ENCODE peak calls at places on chromosomes 16 and 17, in six cellular contexts. R is neuronal stem cell, O is PC-9, J is upper lobe of right lung, L is psoas muscle, Z is Peyer's patch. C is an unnamed sample.

GRCh38 chr16:84368327-84368996 is at the start of gene ATP2C2:
- DNase-seq in R (no peak), O (peak; percentile 79), J (peak; percentile 92), L (no peak), Z (peak; percentile 83), C (no peak)

GRCh38 chr16:75236736-75237397 is 14.6 kb downstream of the BCAR1 start:
- DNase-seq in R (no peak), O (no peak), J (peak; percentile 66), L (peak; percentile 53), Z (no peak), C (no peak)

GRCh38 chr17:44901323-44901965 is 2.2 kb upstream of the EFTUD2 start:
- DNase-seq in R (no peak), O (peak; percentile 44), J (no peak), L (no peak), Z (peak; percentile 22), C (no peak)

GRCh38 chr17:82536220-82537201 is 17.0 kb downstream of the FOXK2 start:
- DNase-seq in R (no peak), O (no peak), J (no peak), L (no peak), Z (no peak), C (no peak)

GRCh38 chr16:86302710-86303109 is 207.6 kb upstream of the FOXF1 start:
- DNase-seq in R (no peak), O (no peak), J (no peak), L (no peak), Z (no peak), C (no peak)

GRCh38 chr17:46782250-46782953 is 36.1 kb downstream of the WNT3 start:
- DNase-seq in R (no peak), O (peak; percentile 57), J (peak; percentile 79), L (no peak), Z (peak; percentile 77), C (no peak)

GRCh38 chr16:29745126-29745852 is 501 bp downstream of the C16orf54 start:
- DNase-seq in R (no peak), O (no peak), J (peak; percentile 68), L (no peak), Z (peak; percentile 67), C (peak; percentile 34)

GRCh38 chr16:82074019-82074558 is 39.0 kb downstream of the HSD17B2 start:
- DNase-seq in R (no peak), O (no peak), J (no peak), L (no peak), Z (no peak), C (no peak)

GRCh38 chr17:56594528-56595418 is 1.3 kb downstream of the NOG start:
- DNase-seq in R (peak; percentile 48), O (peak; percentile 44), J (peak; percentile 65), L (no peak), Z (peak; percentile 46), C (no peak)

GRCh38 chr17:46822388-46822921 is 4.0 kb upstream of the WNT3 start:
- DNase-seq in R (no peak), O (no peak), J (peak; percentile 74), L (peak; percentile 38), Z (peak; percentile 64), C (no peak)

GRCh38 chr16:15701975-15702970 is 52.2 kb downstream of the NDE1 start:
- DNase-seq in R (no peak), O (no peak), J (no peak), L (no peak), Z (no peak), C (no peak)

GRCh38 chr16:78506372-78507193 is 407.1 kb downstream of the WWOX start:
- DNase-seq in R (no peak), O (no peak), J (no peak), L (no peak), Z (no peak), C (no peak)

GRCh38 chr16:88804173-88804551 is 573 bp downstream of the CDT1 start:
- DNase-seq in R (no peak), O (no peak), J (no peak), L (peak; percentile 59), Z (no peak), C (no peak)
- H3K27ac ChIP-seq in R (no peak overlapping the region), O (no peak overlapping the region), J (no peak overlapping the region), L (no peak overlapping the region), Z (no peak overlapping the region), C (peak overlapping the region; percentile 57)

GRCh38 chr17:59725691-59726090 is 18.2 kb downstream of the VMP1 start:
- DNase-seq in R (no peak), O (no peak), J (no peak), L (no peak), Z (no peak), C (no peak)

GRCh38 chr17:59719526-59719925 is 12.1 kb downstream of the VMP1 start:
- DNase-seq in R (no peak), O (no peak), J (no peak), L (no peak), Z (no peak), C (no peak)

GRCh38 chr17:59723607-59724006 is 16.2 kb downstream of the VMP1 start:
- DNase-seq in R (no peak), O (no peak), J (no peak), L (no peak), Z (no peak), C (no peak)

GRCh38 chr17:59722623-59723022 is 15.2 kb downstream of the VMP1 start:
- DNase-seq in R (no peak), O (no peak), J (no peak), L (no peak), Z (no peak), C (no peak)

DNA sequence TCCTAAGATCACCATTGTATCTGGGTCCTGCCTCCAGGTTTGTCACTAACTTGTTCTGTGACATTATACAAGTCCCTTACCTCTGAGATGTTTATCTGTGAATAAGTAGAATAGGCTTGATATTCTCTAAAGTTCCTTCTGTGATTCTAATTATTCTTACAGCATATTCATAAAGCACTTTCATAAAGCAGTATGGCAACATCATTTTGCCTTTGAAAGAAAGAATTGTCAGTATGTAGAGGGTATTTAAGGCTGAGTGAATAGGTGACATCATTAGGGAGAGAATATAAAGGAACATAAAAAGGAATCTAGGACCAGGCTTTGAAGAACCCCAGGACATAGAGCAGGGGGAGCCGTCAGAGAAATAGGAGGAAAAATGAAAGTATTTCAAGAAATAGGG is 15.6 kb downstream of the VMP1 start:
- DNase-seq in R (no peak), O (no peak), J (no peak), L (no peak), Z (no peak), C (no peak)
- H3K4me1 ChIP-seq in R (no peaks in the 10 kb centered on the region), O (peaks cover 10% of the 10 kb centered on the region), J (peaks cover 15% of the 10 kb centered on the region), L (peaks cover 28% of the 10 kb centered on the region), Z (peaks cover 26% of the 10 kb centered on the region), C (no peaks in the 10 kb centered on the region)

DNA sequence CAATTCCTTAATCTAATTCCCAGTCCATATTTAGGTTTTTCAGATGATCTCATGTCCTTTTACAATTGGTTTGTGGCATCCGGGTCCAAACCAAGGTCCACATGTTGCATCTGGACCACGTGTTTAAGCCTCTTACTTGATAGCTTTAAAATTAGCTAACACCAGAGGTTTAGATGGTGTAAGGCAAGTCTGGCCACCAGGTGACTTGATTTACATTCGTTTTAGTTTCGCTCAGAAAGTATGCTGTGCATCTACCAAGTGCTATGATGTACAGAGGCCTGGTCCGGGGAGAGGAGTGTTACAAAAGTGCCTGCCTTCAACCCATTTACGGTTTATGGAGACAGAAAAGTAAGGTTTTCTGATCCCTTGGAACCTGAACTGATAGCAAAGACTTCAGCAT is 878 bp upstream of the DNAJA2 start:
- DNase-seq in R (no peak), O (no peak), J (no peak), L (no peak), Z (no peak), C (peak; percentile 46)
- H3K4me3 ChIP-seq in R (peak overlapping the region; percentile 96), O (peak overlapping the region; percentile 91), J (peak overlapping the region; percentile 76), L (peak overlapping the region; percentile 82), Z (peak overlapping the region; percentile 79), C (peak overlapping the region; percentile 45)

DNA sequence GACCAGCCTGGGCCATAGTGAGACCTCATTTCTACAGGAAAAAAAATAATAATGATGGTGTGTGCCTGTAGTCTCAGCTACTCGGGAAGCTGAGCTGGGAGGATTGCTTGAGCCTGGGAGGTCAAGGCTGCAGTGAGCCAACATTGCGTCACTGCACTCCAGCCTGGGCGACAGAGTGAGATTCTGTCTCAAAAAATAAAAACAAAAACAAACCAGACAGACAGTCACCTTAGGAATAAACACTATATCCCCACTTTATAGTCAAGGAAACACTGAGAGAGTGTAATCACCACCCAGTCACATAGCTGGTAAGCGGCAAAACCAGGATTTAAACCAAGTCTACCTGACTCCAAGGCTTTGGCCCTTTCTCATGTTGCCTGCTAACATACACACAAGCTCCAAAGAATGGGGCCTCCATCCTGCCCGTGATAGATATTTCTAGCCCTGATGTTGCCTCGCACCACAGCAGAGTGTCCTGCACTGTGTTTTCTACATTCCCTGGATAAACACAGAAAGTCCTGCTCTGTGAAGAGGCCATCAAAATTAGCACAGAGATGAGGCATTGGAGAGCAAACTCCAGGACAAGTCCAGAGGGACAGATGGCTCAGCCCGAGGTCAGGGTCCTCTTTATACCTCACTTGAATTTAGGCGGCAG is 66.1 kb upstream of the SMURF2 start:
- DNase-seq in R (no peak), O (no peak), J (no peak), L (peak; percentile 57), Z (no peak), C (no peak)
- H3K27ac ChIP-seq in R (no peak overlapping the region), O (no peak overlapping the region), J (no peak overlapping the region), L (no peak overlapping the region), Z (peak overlapping the region; percentile 39), C (no peak overlapping the region)

DNA sequence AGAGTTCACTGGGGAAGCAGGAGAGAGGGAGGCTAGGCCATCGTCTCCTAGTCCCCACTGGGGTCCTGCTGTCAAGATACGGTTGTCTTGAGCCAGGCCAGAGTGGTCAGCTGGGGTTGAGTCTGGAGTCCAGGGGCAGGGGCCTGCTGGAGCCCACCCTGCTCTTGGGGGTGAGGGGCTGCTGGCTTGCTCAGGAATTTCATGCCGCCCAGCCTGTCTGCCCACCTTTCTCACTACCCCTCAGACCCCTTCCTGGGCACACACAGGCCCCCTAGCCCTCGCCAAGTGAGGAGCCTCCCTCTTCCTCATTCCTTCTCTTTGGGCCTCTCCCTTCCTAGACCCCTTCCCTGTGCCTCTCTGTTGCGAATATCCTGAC is 1.3 kb downstream of the TRAF7 start:
- DNase-seq in R (no peak), O (no peak), J (no peak), L (no peak), Z (no peak), C (no peak)
- H3K4me1 ChIP-seq in R (peaks cover 60% of the 10 kb centered on the region), O (peaks cover 30% of the 10 kb centered on the region), J (peaks cover 73% of the 10 kb centered on the region), L (peaks cover 60% of the 10 kb centered on the region), Z (peaks cover 82% of the 10 kb centered on the region), C (peaks cover 45% of the 10 kb centered on the region)